ENCODE peak calls at places on chromosomes 7 and 10, in five cellular contexts. T is mammary epithelial cell, B is tibial artery, Y is lower lobe of right lung, G is HCT116. U is an unnamed sample.
A peak's percentile ranks its signal among the peaks of the same experiment; 100 is the strongest.

GRCh38 chr10:78316451-78316931 is 282.8 kb downstream of the RPS24 start:
- DNase-seq in G (no peak), T (no peak), B (no peak), Y (no peak), U (peak; percentile 16)

GRCh38 chr10:48945441-48946143 is 6.0 kb upstream of the LRRC18 start:
- DNase-seq in G (no peak), Y (no peak), B (no peak), T (no peak), U (no peak)

GRCh38 chr7:494261-494687 is 25.4 kb downstream of the PDGFA start:
- DNase-seq in B (no peak), G (no peak), Y (peak; percentile 34), T (no peak), U (no peak)

GRCh38 chr7:118696879-118697278 is 472.4 kb downstream of the ANKRD7 start:
- DNase-seq in G (no peak), B (no peak), Y (no peak), T (no peak), U (no peak)

GRCh38 chr7:46530081-46530480 is 609.0 kb upstream of the IGFBP3 start:
- DNase-seq in Y (no peak), B (no peak), T (no peak), G (no peak), U (no peak)

GRCh38 chr7:142459557-142459963 is 201.7 kb upstream of the PRSS58 start:
- DNase-seq in Y (no peak), G (peak; percentile 41), T (peak; percentile 67), B (no peak), U (peak; percentile 77)

GRCh38 chr7:29606287-29606721 is 42.7 kb downstream of the PRR15 start:
- DNase-seq in G (no peak), Y (no peak), B (no peak), T (peak; percentile 70), U (no peak)

GRCh38 chr10:36362257-36362656 is 720.2 kb upstream of the FZD8 start:
- DNase-seq in B (no peak), G (no peak), T (no peak), Y (no peak), U (no peak)

GRCh38 chr10:7561216-7561893 is 105.4 kb downstream of the ITIH5 start:
- DNase-seq in G (no peak), Y (peak; percentile 44), T (no peak), B (peak; percentile 62), U (no peak)

GRCh38 chr7:69603937-69604494 is 5.7 kb downstream of the AUTS2 start:
- DNase-seq in Y (no peak), G (no peak), T (no peak), B (no peak), U (no peak)

GRCh38 chr7:102426268-102427031 is 6.9 kb upstream of the ORAI2 start:
- DNase-seq in G (no peak), Y (peak; percentile 71), T (no peak), B (no peak), U (no peak)

GRCh38 chr7:49166441-49166840 is 242.1 kb downstream of the CDC14C start:
- DNase-seq in G (no peak), Y (no peak), T (no peak), B (no peak), U (no peak)

GRCh38 chr10:33229252-33229943 is 105.1 kb downstream of the NRP1 start:
- DNase-seq in G (no peak), B (no peak), Y (no peak), T (no peak), U (no peak)

GRCh38 chr7:16811555-16811954 is 6.8 kb upstream of the AGR2 start:
- DNase-seq in B (no peak), Y (no peak), T (peak; percentile 20), G (no peak), U (no peak)

GRCh38 chr10:4008676-4009382 is 223.8 kb upstream of the KLF6 start:
- DNase-seq in Y (no peak), B (no peak), T (no peak), G (no peak), U (peak; percentile 22)

GRCh38 chr10:75180592-75180991 is 30.0 kb upstream of the VDAC2 start:
- DNase-seq in G (no peak), B (no peak), Y (no peak), T (no peak), U (no peak)

GRCh38 chr7:112735261-112735660 is 54.9 kb downstream of the TMEM168 start:
- DNase-seq in Y (no peak), B (no peak), G (no peak), T (no peak), U (no peak)

DNA sequence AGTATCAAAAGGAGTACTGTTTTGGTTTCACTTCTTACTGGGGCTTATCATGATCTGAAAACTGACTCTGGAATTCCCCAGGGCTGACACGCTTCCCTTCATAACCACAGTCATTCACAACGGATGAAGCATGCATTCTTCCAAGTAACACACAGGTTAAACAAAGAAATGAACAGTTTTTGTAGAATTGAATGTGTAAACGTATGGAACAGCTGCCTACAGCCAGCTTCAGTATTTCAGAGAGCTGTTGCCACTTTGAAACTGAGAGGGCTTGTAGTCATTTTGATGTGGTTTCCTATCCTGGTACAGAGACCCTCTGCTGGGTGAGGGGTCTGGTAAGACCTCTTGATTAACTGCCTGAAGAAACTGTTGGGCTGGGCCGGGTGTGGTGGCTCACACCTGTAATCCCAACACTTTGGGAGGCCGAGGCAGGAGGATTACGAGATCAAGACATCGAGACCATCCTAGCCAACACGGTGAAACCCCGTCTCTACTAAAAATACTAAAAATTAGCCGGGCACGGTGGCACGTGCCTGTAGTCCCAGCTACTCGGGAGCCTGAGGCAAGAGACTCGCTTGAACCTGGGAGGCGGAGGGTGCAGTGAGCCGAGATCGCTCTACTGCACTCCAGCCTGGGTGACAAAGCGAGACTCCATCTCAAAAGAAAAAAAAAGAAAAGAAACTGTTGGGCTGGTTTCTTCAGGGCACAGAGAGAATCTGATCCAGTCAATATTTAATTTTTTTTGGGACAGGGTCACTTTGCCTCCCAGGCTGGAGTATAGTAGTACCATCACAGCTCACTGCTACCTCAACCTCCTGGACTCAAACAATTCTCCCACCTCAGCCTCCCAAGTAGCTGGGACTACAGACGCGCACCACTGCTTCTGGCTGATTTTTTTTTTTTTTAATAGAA is 4.7 kb downstream of the NFE2L3 start:
- DNase-seq in B (no peak), T (peak; percentile 96), Y (no peak), G (peak; percentile 28), U (peak; percentile 96)
- H3K27ac ChIP-seq in B (no peak overlapping the region), T (peak overlapping the region; percentile 92), Y (no peak overlapping the region), G (no peak overlapping the region), U (peak overlapping the region; percentile 94)

GRCh38 chr10:125707852-125708468 is 11.5 kb upstream of the EDRF1 start:
- DNase-seq in T (peak; percentile 26), G (peak; percentile 18), Y (no peak), B (no peak), U (peak; percentile 48)
- H3K27ac ChIP-seq in T (no peak overlapping the region), G (no peak overlapping the region), Y (no peak overlapping the region), B (no peak overlapping the region), U (no peak overlapping the region)

DNA sequence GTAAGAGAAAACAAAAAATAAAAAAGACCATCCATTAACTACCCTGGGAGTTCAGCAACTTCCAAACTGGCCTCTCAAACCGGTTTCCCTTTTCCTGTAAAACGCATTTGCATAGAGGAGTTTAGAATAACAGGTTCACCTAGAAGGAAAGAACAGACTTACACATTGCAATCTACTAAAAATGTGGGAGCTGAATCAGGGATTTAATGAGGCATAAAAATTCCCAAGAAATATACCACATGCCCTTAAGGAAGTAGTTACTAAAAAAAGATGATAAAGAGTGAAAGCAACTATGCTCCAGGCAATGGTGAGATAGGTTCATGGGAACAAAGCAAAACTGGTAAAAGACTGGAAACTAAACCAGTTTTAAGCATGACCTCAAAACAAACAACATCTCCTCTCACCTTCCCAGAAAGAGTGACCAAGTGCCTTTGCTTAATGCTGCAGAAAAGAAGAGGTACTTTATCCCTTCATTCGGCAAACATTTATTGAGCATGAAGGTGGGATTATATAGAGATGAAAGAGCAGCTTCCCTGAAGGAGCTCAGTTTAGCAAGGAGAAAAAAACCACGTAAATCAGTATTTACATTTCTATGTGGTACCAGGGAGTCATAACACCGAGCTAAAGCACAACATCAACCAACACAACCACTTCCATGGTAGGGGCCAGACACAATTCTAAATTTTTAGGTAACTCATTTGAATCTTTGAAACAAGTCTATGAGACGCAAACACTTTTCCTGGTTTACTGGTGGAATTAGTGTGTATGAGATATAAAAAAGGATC is 152.8 kb downstream of the SGMS1 start:
- DNase-seq in B (no peak), Y (no peak), G (no peak), T (peak; percentile 70), U (peak; percentile 61)
- H3K27ac ChIP-seq in B (no peak overlapping the region), Y (peak overlapping the region; percentile 15), G (no peak overlapping the region), T (no peak overlapping the region), U (peak overlapping the region; percentile 5)

DNA sequence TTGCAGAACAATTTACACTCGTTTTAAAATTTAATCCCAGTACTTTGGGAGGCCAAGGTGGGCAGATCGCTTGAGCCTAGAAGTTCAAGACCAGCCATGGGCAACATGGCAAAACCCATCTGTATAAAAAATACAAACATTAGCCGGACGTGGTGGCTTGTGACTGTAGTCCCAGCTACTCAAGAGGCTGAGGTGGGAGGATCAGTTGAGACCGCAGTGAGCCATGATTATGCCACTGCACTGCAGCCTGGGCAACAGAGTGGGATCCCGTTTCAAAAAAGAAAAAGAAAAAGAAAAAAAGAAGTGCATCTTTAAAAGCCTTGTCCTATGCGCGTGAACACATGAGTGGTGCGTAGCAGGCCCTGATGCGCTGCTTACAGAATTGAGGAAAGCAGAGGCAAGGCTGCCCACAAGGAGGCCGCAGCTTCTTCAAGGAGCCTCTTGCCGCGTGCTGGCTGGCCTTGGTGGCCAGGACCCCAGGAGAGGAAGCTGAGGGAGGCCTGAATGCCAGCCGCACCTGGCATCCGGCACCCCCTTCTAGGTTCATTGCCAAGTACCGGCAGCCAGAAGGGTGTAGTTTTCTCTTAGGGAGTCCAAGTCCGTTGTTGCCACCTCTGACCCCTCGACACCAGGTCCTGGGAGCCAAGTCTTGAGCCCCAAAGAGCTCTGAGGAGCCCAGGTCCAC is 124.5 kb downstream of the UBE2H start:
- DNase-seq in G (no peak), Y (no peak), B (no peak), T (no peak), U (no peak)
- H3K27ac ChIP-seq in G (peak overlapping the region; percentile 95), Y (no peak overlapping the region), B (no peak overlapping the region), T (no peak overlapping the region), U (no peak overlapping the region)

DNA sequence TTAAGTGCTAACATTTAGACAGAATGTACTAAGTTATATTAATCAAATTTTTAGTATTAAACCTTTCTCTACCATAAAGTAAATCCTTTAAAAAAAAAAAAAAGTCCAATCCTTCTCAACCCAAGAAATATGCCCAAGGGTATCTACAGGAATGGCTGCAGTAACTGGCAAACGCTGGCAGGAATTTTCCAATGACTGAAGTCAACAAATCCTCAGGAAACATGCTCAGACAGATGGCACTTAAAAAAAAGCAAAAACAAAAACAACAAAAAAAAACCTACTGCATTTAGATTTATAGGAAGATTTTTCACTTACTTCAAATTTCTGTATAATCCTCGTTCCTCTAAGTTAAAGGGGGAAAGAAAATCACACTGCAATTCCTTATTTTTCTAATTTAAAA is 666 bp downstream of the SVIL start:
- DNase-seq in G (no peak), T (peak; percentile 58), B (no peak), Y (no peak), U (peak; percentile 36)
- H3K27ac ChIP-seq in G (peak overlapping the region; percentile 47), T (peak overlapping the region; percentile 96), B (peak overlapping the region; percentile 87), Y (peak overlapping the region; percentile 62), U (peak overlapping the region; percentile 89)

GRCh38 chr10:83564889-83565588 is 574.3 kb upstream of the GHITM start:
- DNase-seq in T (no peak), B (no peak), G (no peak), Y (no peak), U (no peak)
- H3K27ac ChIP-seq in T (no peak overlapping the region), B (no peak overlapping the region), G (no peak overlapping the region), Y (no peak overlapping the region), U (no peak overlapping the region)

GRCh38 chr7:130910949-130911944 is 177.2 kb upstream of the KLF14 start:
- DNase-seq in G (no peak), B (no peak), Y (no peak), T (peak; percentile 65), U (peak; percentile 48)
- H3K27ac ChIP-seq in G (peak overlapping the region; percentile 99), B (peak overlapping the region; percentile 70), Y (peak overlapping the region; percentile 88), T (peak overlapping the region; percentile 97), U (peak overlapping the region; percentile 72)

U was measured in foreskin keratinocyte.